ENCODE peak calls at places on chromosomes 12 and 14, in six cellular contexts. One of them, this sample, is unnamed.

GRCh38 chr12:52038447-52038846 is 12.8 kb upstream of the NR4A1 start:
- DNase-seq in activated T-cell treated with anti-CD3 and anti-CD28 coated beads, Interleukin-2, amount 50 U/mL, for 48 hours: no peak
- DNase-seq in NCI-H1694 treated with DMSO at 0.1 percent for 48 hours: no peak
- DNase-seq in iPS-NIHi11: no peak
- DNase-seq in HCEC 1CT: no peak
- DNase-seq in AG08396: no peak
- DNase-seq in this sample: no peak

GRCh38 chr12:58309806-58310205 is 368.4 kb downstream of the ATP23 start:
- DNase-seq in NCI-H1694 treated with DMSO at 0.1 percent for 48 hours: no peak
- DNase-seq in AG08396: no peak
- DNase-seq in iPS-NIHi11: no peak
- DNase-seq in activated T-cell treated with anti-CD3 and anti-CD28 coated beads, Interleukin-2, amount 50 U/mL, for 48 hours: no peak
- DNase-seq in HCEC 1CT: no peak
- DNase-seq in this sample: peak

GRCh38 chr12:51972849-51973273 is 21.4 kb downstream of the ACVR1B start:
- DNase-seq in AG08396: no peak
- DNase-seq in activated T-cell treated with anti-CD3 and anti-CD28 coated beads, Interleukin-2, amount 50 U/mL, for 48 hours: peak
- DNase-seq in NCI-H1694 treated with DMSO at 0.1 percent for 48 hours: no peak
- DNase-seq in HCEC 1CT: peak
- DNase-seq in iPS-NIHi11: no peak
- DNase-seq in this sample: no peak

GRCh38 chr14:91143862-91144261 is 30.0 kb downstream of the DGLUCY start:
- DNase-seq in iPS-NIHi11: no peak
- DNase-seq in HCEC 1CT: no peak
- DNase-seq in NCI-H1694 treated with DMSO at 0.1 percent for 48 hours: peak
- DNase-seq in activated T-cell treated with anti-CD3 and anti-CD28 coated beads, Interleukin-2, amount 50 U/mL, for 48 hours: no peak
- DNase-seq in AG08396: no peak
- DNase-seq in this sample: no peak

GRCh38 chr12:93773122-93773871 is 96.1 kb downstream of the CRADD start:
- DNase-seq in activated T-cell treated with anti-CD3 and anti-CD28 coated beads, Interleukin-2, amount 50 U/mL, for 48 hours: peak
- DNase-seq in iPS-NIHi11: no peak
- DNase-seq in HCEC 1CT: peak
- DNase-seq in AG08396: no peak
- DNase-seq in NCI-H1694 treated with DMSO at 0.1 percent for 48 hours: no peak
- DNase-seq in this sample: no peak

GRCh38 chr14:29805415-29806123 is 122.1 kb downstream of the PRKD1 start:
- DNase-seq in NCI-H1694 treated with DMSO at 0.1 percent for 48 hours: no peak
- DNase-seq in iPS-NIHi11: no peak
- DNase-seq in activated T-cell treated with anti-CD3 and anti-CD28 coated beads, Interleukin-2, amount 50 U/mL, for 48 hours: no peak
- DNase-seq in HCEC 1CT: peak
- DNase-seq in AG08396: peak
- DNase-seq in this sample: no peak

GRCh38 chr14:64755661-64756265 is 51.5 kb downstream of the PLEKHG3 start:
- DNase-seq in HCEC 1CT: no peak
- DNase-seq in activated T-cell treated with anti-CD3 and anti-CD28 coated beads, Interleukin-2, amount 50 U/mL, for 48 hours: peak
- DNase-seq in AG08396: no peak
- DNase-seq in iPS-NIHi11: no peak
- DNase-seq in NCI-H1694 treated with DMSO at 0.1 percent for 48 hours: no peak
- DNase-seq in this sample: peak

GRCh38 chr14:98868846-98869245 is 403.2 kb downstream of the BCL11B start:
- DNase-seq in AG08396: no peak
- DNase-seq in NCI-H1694 treated with DMSO at 0.1 percent for 48 hours: no peak
- DNase-seq in HCEC 1CT: no peak
- DNase-seq in iPS-NIHi11: no peak
- DNase-seq in activated T-cell treated with anti-CD3 and anti-CD28 coated beads, Interleukin-2, amount 50 U/mL, for 48 hours: no peak
- DNase-seq in this sample: no peak

This sample was measured in left kidney.